ENCODE peak calls at places on chromosomes 6 and 20, in six cellular contexts. One of them, this sample, is unnamed.

GRCh38 chr20:61889659-61890058 is 176.0 kb downstream of the TAF4 start:
- DNase-seq in HCT116: no peak
- DNase-seq in GM23248: no peak
- DNase-seq in neural progenitor cell: no peak
- DNase-seq in MM.1S: no peak
- DNase-seq in SK-N-SH: no peak
- DNase-seq in this sample: no peak

GRCh38 chr6:28252507-28252975 is 472 bp upstream of the ZKSCAN4 start:
- DNase-seq in HCT116: no peak
- DNase-seq in GM23248: no peak
- DNase-seq in neural progenitor cell: peak
- DNase-seq in MM.1S: no peak
- DNase-seq in SK-N-SH: peak
- DNase-seq in this sample: no peak

GRCh38 chr6:97078791-97079190 is 154.3 kb downstream of the KLHL32 start:
- DNase-seq in HCT116: no peak
- DNase-seq in GM23248: no peak
- DNase-seq in neural progenitor cell: no peak
- DNase-seq in MM.1S: no peak
- DNase-seq in SK-N-SH: no peak
- DNase-seq in this sample: no peak

GRCh38 chr6:69096681-69097080 is 461.6 kb downstream of the ADGRB3 start:
- DNase-seq in HCT116: no peak
- DNase-seq in GM23248: no peak
- DNase-seq in neural progenitor cell: no peak
- DNase-seq in MM.1S: no peak
- DNase-seq in SK-N-SH: no peak
- DNase-seq in this sample: no peak

GRCh38 chr6:31821301-31822037 is 6.1 kb upstream of the HSPA1B start:
- DNase-seq in HCT116: no peak
- DNase-seq in GM23248: peak
- DNase-seq in neural progenitor cell: peak
- DNase-seq in MM.1S: peak
- DNase-seq in SK-N-SH: peak
- DNase-seq in this sample: peak

GRCh38 chr20:63680427-63680826 is 16.0 kb upstream of the TNFRSF6B start:
- DNase-seq in HCT116: no peak
- DNase-seq in GM23248: no peak
- DNase-seq in neural progenitor cell: no peak
- DNase-seq in MM.1S: no peak
- DNase-seq in SK-N-SH: no peak
- DNase-seq in this sample: no peak

GRCh38 chr6:82878812-82879211 is 186.8 kb downstream of the UBE3D start:
- DNase-seq in HCT116: no peak
- DNase-seq in GM23248: no peak
- DNase-seq in neural progenitor cell: no peak
- DNase-seq in MM.1S: no peak
- DNase-seq in SK-N-SH: no peak
- DNase-seq in this sample: no peak

GRCh38 chr6:148771212-148771601 is 24.4 kb downstream of the UST start:
- DNase-seq in HCT116: no peak
- DNase-seq in GM23248: no peak
- DNase-seq in neural progenitor cell: no peak
- DNase-seq in MM.1S: no peak
- DNase-seq in SK-N-SH: no peak
- DNase-seq in this sample: no peak

GRCh38 chr6:6591778-6592388 is 3.4 kb downstream of the LY86 start:
- DNase-seq in HCT116: no peak
- DNase-seq in GM23248: no peak
- DNase-seq in neural progenitor cell: no peak
- DNase-seq in MM.1S: no peak
- DNase-seq in SK-N-SH: no peak
- DNase-seq in this sample: no peak
- H3K9ac ChIP-seq in HCT116: no peak
- H3K9ac ChIP-seq in GM23248: no peak
- H3K9ac ChIP-seq in neural progenitor cell: no peak
- H3K9ac ChIP-seq in MM.1S: peak
- H3K9ac ChIP-seq in SK-N-SH: no peak
- H3K9ac ChIP-seq in this sample: no peak

DNA sequence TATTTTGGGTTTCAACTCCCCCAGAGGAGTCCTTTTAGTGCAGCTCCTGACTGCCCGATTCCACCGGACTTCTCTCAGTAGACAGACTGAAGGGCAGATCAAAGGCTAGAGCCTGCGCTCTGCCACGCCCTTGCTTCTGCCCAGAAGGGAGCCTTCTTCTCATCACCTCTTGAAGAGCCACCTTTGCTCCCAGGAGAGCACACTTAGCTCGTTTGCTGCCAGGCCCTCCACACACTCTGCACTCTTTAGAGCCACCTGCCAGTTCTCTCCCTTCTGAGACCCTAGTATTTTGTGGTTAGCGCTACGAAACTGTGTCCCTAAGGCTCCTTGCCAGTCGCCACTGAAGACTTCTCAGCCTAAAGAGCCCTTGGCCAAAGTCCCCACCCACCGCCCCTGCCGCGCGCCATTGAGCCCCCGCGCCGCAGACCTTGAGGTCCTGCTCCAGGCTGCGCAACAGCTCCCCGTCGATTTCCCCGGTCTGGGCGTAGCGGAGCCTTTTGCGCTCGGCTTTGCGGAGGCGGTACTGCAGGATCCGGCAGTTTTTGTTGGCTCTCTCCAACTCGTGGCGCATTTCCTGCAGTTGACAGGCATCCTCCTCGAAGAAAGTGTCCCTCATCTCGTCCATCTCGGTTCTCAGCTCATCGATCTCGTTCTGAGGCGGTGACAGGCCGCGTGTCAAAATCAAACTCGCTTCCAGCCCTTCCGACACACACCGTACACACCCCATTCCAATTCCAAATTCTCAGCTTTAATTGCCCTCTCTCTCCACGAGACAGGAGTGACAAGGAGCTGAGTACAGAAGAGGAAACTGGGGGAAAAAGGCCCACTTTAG is 4.5 kb downstream of the MTCL3 start:
- DNase-seq in HCT116: no peak
- DNase-seq in GM23248: peak
- DNase-seq in neural progenitor cell: peak
- DNase-seq in MM.1S: no peak
- DNase-seq in SK-N-SH: peak
- DNase-seq in this sample: no peak
- TF ChIP-seq EZH2phosphoT487 in HCT116: no peak
- TF ChIP-seq EZH2phosphoT487 in GM23248: no peak
- TF ChIP-seq EZH2phosphoT487 in neural progenitor cell: no peak
- TF ChIP-seq EZH2phosphoT487 in MM.1S: no peak
- TF ChIP-seq EZH2phosphoT487 in SK-N-SH: no peak
- TF ChIP-seq EZH2phosphoT487 in this sample: no peak

GRCh38 chr6:116393430-116393829 is 22.7 kb downstream of the DSE start:
- DNase-seq in HCT116: no peak
- DNase-seq in GM23248: no peak
- DNase-seq in neural progenitor cell: no peak
- DNase-seq in MM.1S: no peak
- DNase-seq in SK-N-SH: no peak
- DNase-seq in this sample: no peak
- H3K9ac ChIP-seq in HCT116: no peak
- H3K9ac ChIP-seq in GM23248: no peak
- H3K9ac ChIP-seq in neural progenitor cell: no peak
- H3K9ac ChIP-seq in MM.1S: no peak
- H3K9ac ChIP-seq in SK-N-SH: no peak
- H3K9ac ChIP-seq in this sample: no peak

DNA sequence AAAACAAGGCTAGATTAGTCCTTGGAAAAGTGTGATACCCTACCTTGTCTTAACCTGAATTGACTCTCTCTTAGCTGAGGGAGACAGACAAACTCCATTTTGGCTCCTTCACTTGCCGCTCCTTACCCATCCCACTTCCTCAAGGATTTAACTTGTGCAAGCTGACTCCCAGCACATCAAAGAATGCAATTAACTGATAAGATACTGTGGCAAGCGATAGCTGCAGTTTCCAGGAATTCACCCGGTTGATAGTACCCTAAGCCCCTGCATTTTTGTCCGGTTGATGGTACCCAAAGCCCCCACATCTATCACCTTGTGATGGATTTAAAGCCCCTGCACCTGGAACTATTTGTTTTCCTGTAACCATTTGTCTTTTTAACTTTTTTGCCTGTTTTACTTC is 1.9 kb upstream of the SERINC3 start:
- DNase-seq in HCT116: no peak
- DNase-seq in GM23248: no peak
- DNase-seq in neural progenitor cell: no peak
- DNase-seq in MM.1S: no peak
- DNase-seq in SK-N-SH: no peak
- DNase-seq in this sample: no peak
- TF ChIP-seq EZH2phosphoT487 in HCT116: no peak
- TF ChIP-seq EZH2phosphoT487 in GM23248: no peak
- TF ChIP-seq EZH2phosphoT487 in neural progenitor cell: no peak
- TF ChIP-seq EZH2phosphoT487 in MM.1S: no peak
- TF ChIP-seq EZH2phosphoT487 in SK-N-SH: no peak
- TF ChIP-seq EZH2phosphoT487 in this sample: no peak

DNA sequence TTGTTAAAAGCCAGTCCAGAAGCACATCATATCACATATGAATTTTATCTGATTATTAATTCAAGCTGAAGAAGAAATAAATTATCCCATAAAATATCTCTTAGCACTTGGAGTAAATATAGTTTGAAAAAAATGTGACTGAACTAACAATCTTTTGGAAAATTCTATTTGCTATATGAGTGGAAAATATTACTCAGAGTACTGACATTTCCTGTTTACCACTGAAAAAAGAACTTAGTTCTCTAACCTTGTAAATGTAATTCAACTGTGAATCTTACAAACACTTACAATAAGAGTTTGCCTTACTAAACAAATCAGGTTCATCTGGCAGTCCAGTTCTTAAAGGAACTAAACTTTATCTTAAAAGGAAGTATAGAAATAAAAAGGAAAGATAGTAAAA is 44.2 kb downstream of the MOXD1 start:
- DNase-seq in HCT116: no peak
- DNase-seq in GM23248: peak
- DNase-seq in neural progenitor cell: no peak
- DNase-seq in MM.1S: no peak
- DNase-seq in SK-N-SH: no peak
- DNase-seq in this sample: peak
- H3K9ac ChIP-seq in HCT116: no peak
- H3K9ac ChIP-seq in GM23248: peak
- H3K9ac ChIP-seq in neural progenitor cell: no peak
- H3K9ac ChIP-seq in MM.1S: no peak
- H3K9ac ChIP-seq in SK-N-SH: no peak
- H3K9ac ChIP-seq in this sample: no peak